ENCODE peak calls at places on chromosomes 1 and 21, in seven cellular contexts. Z is astrocyte, C is bronchial epithelial cell, P is thyroid gland, E is left ventricle myocardium inferior, O is H7, T is breast epithelium. L is an unnamed sample.

GRCh38 chr1:119139393-119139792 is 1.1 kb downstream of the WARS2 start:
- DNase-seq in Z (no peak), C (no peak), P (no peak), E (no peak), O (no peak), T (no peak), L (no peak)

GRCh38 chr1:235075955-235076308 is 52.7 kb downstream of the TOMM20 start:
- DNase-seq in Z (no peak), C (no peak), P (no peak), E (no peak), O (no peak), T (no peak), L (no peak)

GRCh38 chr1:11114966-11115365 is 15.3 kb upstream of the EXOSC10 start:
- DNase-seq in Z (no peak), C (no peak), P (no peak), E (no peak), O (no peak), T (no peak), L (no peak)

GRCh38 chr21:42413093-42413492 is 9.4 kb downstream of the UBASH3A start:
- DNase-seq in Z (no peak), C (no peak), P (no peak), E (no peak), O (no peak), T (no peak), L (no peak)

GRCh38 chr1:204647114-204647804 is 38.3 kb downstream of the LRRN2 start:
- DNase-seq in Z (peak; percentile 66), C (peak; percentile 58), P (peak; percentile 44), E (no peak), O (peak; percentile 78), T (no peak), L (peak; percentile 44)

GRCh38 chr1:18320051-18320450 is 160.7 kb upstream of the KLHDC7A start:
- DNase-seq in Z (no peak), C (no peak), P (peak; percentile 44), E (no peak), O (no peak), T (no peak), L (no peak)

GRCh38 chr1:110580244-110580643 is 25.9 kb downstream of the KCNA2 start:
- DNase-seq in Z (no peak), C (no peak), P (no peak), E (no peak), O (no peak), T (no peak), L (no peak)

GRCh38 chr1:121483961-121484424 is 299.2 kb downstream of the SRGAP2C start:
- DNase-seq in Z (peak; percentile 76), C (peak; percentile 73), P (no peak), E (no peak), O (no peak), T (no peak), L (no peak)

GRCh38 chr1:218347713-218348627 is 2.8 kb downstream of the TGFB2 start:
- DNase-seq in Z (peak; percentile 81), C (peak; percentile 49), P (peak; percentile 46), E (no peak), O (peak; percentile 18), T (no peak), L (peak; percentile 49)

GRCh38 chr1:50369830-50370229 is 53.4 kb downstream of the DMRTA2 start:
- DNase-seq in Z (no peak), C (peak; percentile 17), P (no peak), E (no peak), O (peak; percentile 42), T (no peak), L (no peak)

GRCh38 chr1:235270625-235271024 is 57.4 kb downstream of the ARID4B start:
- DNase-seq in Z (peak; percentile 67), C (peak; percentile 44), P (no peak), E (no peak), O (peak; percentile 36), T (no peak), L (peak; percentile 98)

GRCh38 chr1:235083589-235084323 is 44.9 kb downstream of the TOMM20 start:
- DNase-seq in Z (peak; percentile 89), C (peak; percentile 77), P (peak; percentile 87), E (peak; percentile 83), O (peak; percentile 79), T (peak; percentile 87), L (peak; percentile 84)

GRCh38 chr1:92965003-92965402 is 3.7 kb upstream of the DIPK1A start:
- DNase-seq in Z (no peak), C (no peak), P (no peak), E (no peak), O (no peak), T (no peak), L (no peak)

GRCh38 chr1:212678456-212679410 is 20.9 kb downstream of the BATF3 start:
- DNase-seq in Z (no peak), C (no peak), P (no peak), E (no peak), O (no peak), T (no peak), L (no peak)

GRCh38 chr1:154961497-154962237 is at the start of gene PYGO2:
- DNase-seq in Z (peak; percentile 63), C (peak; percentile 50), P (peak; percentile 82), E (peak; percentile 83), O (peak; percentile 96), T (peak; percentile 78), L (peak; percentile 72)

GRCh38 chr21:35046880-35047229 is 2.2 kb downstream of the RUNX1 start:
- DNase-seq in Z (peak; percentile 71), C (no peak), P (no peak), E (no peak), O (no peak), T (no peak), L (no peak)

GRCh38 chr1:7468248-7468647 is 302.8 kb upstream of the VAMP3 start:
- DNase-seq in Z (no peak), C (no peak), P (no peak), E (no peak), O (no peak), T (no peak), L (no peak)

GRCh38 chr21:34889287-34889536 is 159.9 kb downstream of the RUNX1 start:
- DNase-seq in Z (peak; percentile 69), C (peak; percentile 46), P (no peak), E (peak; percentile 46), O (no peak), T (no peak), L (no peak)

GRCh38 chr1:194014004-194014403 is 827.6 kb upstream of the B3GALT2 start:
- DNase-seq in Z (peak; percentile 47), C (peak; percentile 98), P (no peak), E (no peak), O (no peak), T (no peak), L (no peak)

GRCh38 chr1:240462766-240463410 is 149.1 kb downstream of the GREM2 start:
- DNase-seq in Z (no peak), C (peak; percentile 11), P (no peak), E (no peak), O (no peak), T (no peak), L (peak; percentile 51)

GRCh38 chr1:229980009-229980408 is 87.0 kb upstream of the GALNT2 start:
- DNase-seq in Z (peak; percentile 25), C (peak; percentile 87), P (no peak), E (no peak), O (no peak), T (no peak), L (no peak)

GRCh38 chr21:44530221-44530902 is 9.6 kb downstream of the KRTAP10-1 start:
- DNase-seq in Z (no peak), C (no peak), P (no peak), E (no peak), O (no peak), T (peak; percentile 31), L (no peak)

GRCh38 chr1:2523891-2524609 is 2.3 kb downstream of the PANK4 start:
- DNase-seq in Z (no peak), C (no peak), P (no peak), E (no peak), O (no peak), T (no peak), L (no peak)

GRCh38 chr1:55724551-55725325 is 509.6 kb upstream of the USP24 start:
- DNase-seq in Z (peak; percentile 94), C (peak; percentile 33), P (no peak), E (no peak), O (no peak), T (no peak), L (peak; percentile 3)

GRCh38 chr1:5404412-5405203 is 587.6 kb downstream of the NPHP4 start:
- DNase-seq in Z (no peak), C (no peak), P (peak; percentile 8), E (no peak), O (no peak), T (no peak), L (no peak)

GRCh38 chr1:243287652-243288051 is 31.8 kb downstream of the SDCCAG8 start:
- DNase-seq in Z (peak; percentile 96), C (peak; percentile 95), P (no peak), E (no peak), O (no peak), T (no peak), L (no peak)

GRCh38 chr1:115762792-115763191 is 5.7 kb downstream of the CASQ2 start:
- DNase-seq in Z (no peak), C (no peak), P (no peak), E (no peak), O (no peak), T (no peak), L (no peak)

GRCh38 chr1:24411963-24412362 is 1.6 kb downstream of the STPG1 start:
- DNase-seq in Z (peak; percentile 23), C (peak; percentile 75), P (no peak), E (no peak), O (no peak), T (no peak), L (no peak)

GRCh38 chr1:221576268-221576667 is 165.6 kb downstream of the DUSP10 start:
- DNase-seq in Z (peak; percentile 90), C (peak; percentile 32), P (no peak), E (no peak), O (no peak), T (no peak), L (no peak)

GRCh38 chr1:46027788-46028573 is 104.4 kb downstream of the PIK3R3 start:
- DNase-seq in Z (no peak), C (no peak), P (no peak), E (peak; percentile 51), O (no peak), T (no peak), L (no peak)
- H3K36me3 ChIP-seq in Z (peaks cover 11% of the 10 kb centered on the region), C (peaks cover 5% of the 10 kb centered on the region), P (peaks cover 2% of the 10 kb centered on the region), E (peaks cover 69% of the 10 kb centered on the region), O (peaks cover 30% of the 10 kb centered on the region), T (no peaks in the 10 kb centered on the region), L (peaks cover 52% of the 10 kb centered on the region)

GRCh38 chr1:44113095-44113609 is 5.5 kb upstream of the KLF17 start:
- DNase-seq in Z (no peak), C (no peak), P (no peak), E (no peak), O (no peak), T (no peak), L (no peak)
- H3K36me3 ChIP-seq in Z (no peaks in the 10 kb centered on the region), C (no peaks in the 10 kb centered on the region), P (no peaks in the 10 kb centered on the region), E (no peaks in the 10 kb centered on the region), O (no peaks in the 10 kb centered on the region), T (no peaks in the 10 kb centered on the region), L (no peaks in the 10 kb centered on the region)

GRCh38 chr1:160178731-160179130 is 11.6 kb upstream of the CASQ1 start:
- DNase-seq in Z (no peak), C (no peak), P (no peak), E (no peak), O (no peak), T (no peak), L (no peak)
- H3K36me3 ChIP-seq in Z (no peaks in the 10 kb centered on the region), C (no peaks in the 10 kb centered on the region), P (no peaks in the 10 kb centered on the region), E (no peaks in the 10 kb centered on the region), O (no peaks in the 10 kb centered on the region), T (no peaks in the 10 kb centered on the region), L (no peaks in the 10 kb centered on the region)

DNA sequence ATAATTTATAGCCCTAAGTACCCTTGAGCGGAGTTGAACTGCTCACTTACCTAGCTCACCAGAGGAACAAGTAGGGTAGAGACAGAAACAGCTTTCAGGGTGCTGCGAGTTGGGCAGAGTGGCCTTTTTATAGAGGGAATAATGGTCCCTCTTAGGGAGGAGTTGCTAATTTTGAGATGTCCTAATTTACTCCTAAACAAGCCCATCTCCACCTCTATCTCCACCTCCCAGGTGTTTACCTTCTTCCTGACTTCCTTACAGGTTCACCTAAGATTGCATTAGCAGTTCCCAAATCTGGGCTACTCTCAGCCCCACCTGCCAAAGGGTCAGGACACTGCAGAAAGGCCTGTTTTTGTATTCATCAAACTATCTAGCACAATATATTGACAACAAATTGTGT is at the start of gene HRNR:
- DNase-seq in Z (no peak), C (no peak), P (no peak), E (no peak), O (no peak), T (no peak), L (no peak)
- H3K36me3 ChIP-seq in Z (no peaks in the 10 kb centered on the region), C (no peaks in the 10 kb centered on the region), P (no peaks in the 10 kb centered on the region), E (no peaks in the 10 kb centered on the region), O (no peaks in the 10 kb centered on the region), T (no peaks in the 10 kb centered on the region), L (no peaks in the 10 kb centered on the region)

L was measured in HAP-1.